ENCODE peak calls at places on chromosomes 13 and 19, in five cellular contexts. One of them, this sample, is unnamed.

GRCh38 chr13:35804901-35805300 is 326.3 kb downstream of the DCLK1 start:
- DNase-seq in lower leg skin: no peak
- DNase-seq in AG10803: no peak
- DNase-seq in vagina: no peak
- DNase-seq in dorsolateral prefrontal cortex: no peak
- DNase-seq in this sample: no peak

GRCh38 chr19:10115392-10116084 is 4.0 kb downstream of the P2RY11 start:
- DNase-seq in lower leg skin: no peak
- DNase-seq in AG10803: no peak
- DNase-seq in dorsolateral prefrontal cortex: no peak
- DNase-seq in vagina: peak
- DNase-seq in this sample: no peak

GRCh38 chr13:84121456-84121855 is 239.2 kb upstream of the SLITRK1 start:
- DNase-seq in vagina: no peak
- DNase-seq in lower leg skin: no peak
- DNase-seq in AG10803: peak
- DNase-seq in dorsolateral prefrontal cortex: no peak
- DNase-seq in this sample: no peak

GRCh38 chr13:36432106-36432544 is at the start of gene CCNA1:
- DNase-seq in AG10803: no peak
- DNase-seq in dorsolateral prefrontal cortex: peak
- DNase-seq in lower leg skin: no peak
- DNase-seq in vagina: no peak
- DNase-seq in this sample: no peak

GRCh38 chr13:44040754-44041100 is 161.0 kb downstream of the LACC1 start:
- DNase-seq in dorsolateral prefrontal cortex: no peak
- DNase-seq in AG10803: no peak
- DNase-seq in lower leg skin: no peak
- DNase-seq in vagina: no peak
- DNase-seq in this sample: no peak

GRCh38 chr19:49940482-49940791 is 11.1 kb upstream of the NUP62 start:
- DNase-seq in dorsolateral prefrontal cortex: no peak
- DNase-seq in AG10803: no peak
- DNase-seq in lower leg skin: no peak
- DNase-seq in vagina: no peak
- DNase-seq in this sample: no peak

GRCh38 chr13:97194473-97194872 is 27.7 kb upstream of the MBNL2 start:
- DNase-seq in AG10803: peak
- DNase-seq in vagina: no peak
- DNase-seq in dorsolateral prefrontal cortex: no peak
- DNase-seq in lower leg skin: no peak
- DNase-seq in this sample: no peak

GRCh38 chr13:109602356-109602755 is 184.0 kb downstream of the IRS2 start:
- DNase-seq in vagina: no peak
- DNase-seq in dorsolateral prefrontal cortex: no peak
- DNase-seq in lower leg skin: no peak
- DNase-seq in AG10803: no peak
- DNase-seq in this sample: no peak

GRCh38 chr19:9914001-9914314 is 22.4 kb downstream of the OLFM2 start:
- DNase-seq in dorsolateral prefrontal cortex: no peak
- DNase-seq in lower leg skin: no peak
- DNase-seq in AG10803: no peak
- DNase-seq in vagina: no peak
- DNase-seq in this sample: no peak

GRCh38 chr13:39296193-39296592 is 257.9 kb downstream of the NHLRC3 start:
- DNase-seq in AG10803: no peak
- DNase-seq in dorsolateral prefrontal cortex: no peak
- DNase-seq in vagina: no peak
- DNase-seq in lower leg skin: no peak
- DNase-seq in this sample: no peak

GRCh38 chr19:30228113-30228725 is 144.0 kb upstream of the ZNF536 start:
- DNase-seq in lower leg skin: no peak
- DNase-seq in dorsolateral prefrontal cortex: no peak
- DNase-seq in vagina: no peak
- DNase-seq in AG10803: no peak
- DNase-seq in this sample: no peak

GRCh38 chr19:29404951-29405727 is 120.7 kb upstream of the VSTM2B start:
- DNase-seq in dorsolateral prefrontal cortex: peak
- DNase-seq in AG10803: no peak
- DNase-seq in vagina: no peak
- DNase-seq in lower leg skin: no peak
- DNase-seq in this sample: no peak

GRCh38 chr19:7928741-7929701 is 3.1 kb upstream of the CTXN1 start:
- DNase-seq in vagina: no peak
- DNase-seq in lower leg skin: no peak
- DNase-seq in dorsolateral prefrontal cortex: no peak
- DNase-seq in AG10803: peak
- DNase-seq in this sample: no peak

GRCh38 chr19:48543121-48543710 is 8.8 kb upstream of the SULT2B1 start:
- DNase-seq in lower leg skin: peak
- DNase-seq in AG10803: peak
- DNase-seq in dorsolateral prefrontal cortex: no peak
- DNase-seq in vagina: no peak
- DNase-seq in this sample: no peak

GRCh38 chr13:30354481-30355404 is 47.4 kb upstream of the KATNAL1 start:
- DNase-seq in AG10803: no peak
- DNase-seq in dorsolateral prefrontal cortex: no peak
- DNase-seq in vagina: peak
- DNase-seq in lower leg skin: no peak
- DNase-seq in this sample: no peak

GRCh38 chr19:38362076-38362945 is 12.1 kb upstream of the PSMD8 start:
- DNase-seq in dorsolateral prefrontal cortex: no peak
- DNase-seq in lower leg skin: peak
- DNase-seq in AG10803: peak
- DNase-seq in vagina: no peak
- DNase-seq in this sample: peak

GRCh38 chr13:44243198-44243852 is 130.3 kb upstream of the SERP2 start:
- DNase-seq in lower leg skin: no peak
- DNase-seq in vagina: no peak
- DNase-seq in AG10803: peak
- DNase-seq in dorsolateral prefrontal cortex: peak
- DNase-seq in this sample: no peak

GRCh38 chr13:104321756-104322155 is 1255.5 kb upstream of the SLC10A2 start:
- DNase-seq in lower leg skin: no peak
- DNase-seq in vagina: no peak
- DNase-seq in AG10803: no peak
- DNase-seq in dorsolateral prefrontal cortex: no peak
- DNase-seq in this sample: no peak

GRCh38 chr13:87172166-87172825 is 498.9 kb upstream of the SLITRK5 start:
- DNase-seq in AG10803: no peak
- DNase-seq in vagina: no peak
- DNase-seq in lower leg skin: no peak
- DNase-seq in dorsolateral prefrontal cortex: no peak
- DNase-seq in this sample: no peak

GRCh38 chr19:30131246-30131645 is 189.2 kb downstream of the URI1 start:
- DNase-seq in AG10803: no peak
- DNase-seq in vagina: no peak
- DNase-seq in lower leg skin: no peak
- DNase-seq in dorsolateral prefrontal cortex: no peak
- DNase-seq in this sample: no peak

GRCh38 chr13:48844676-48845075 is 131.0 kb upstream of the FNDC3A start:
- DNase-seq in dorsolateral prefrontal cortex: no peak
- DNase-seq in AG10803: no peak
- DNase-seq in lower leg skin: no peak
- DNase-seq in vagina: no peak
- DNase-seq in this sample: no peak

DNA sequence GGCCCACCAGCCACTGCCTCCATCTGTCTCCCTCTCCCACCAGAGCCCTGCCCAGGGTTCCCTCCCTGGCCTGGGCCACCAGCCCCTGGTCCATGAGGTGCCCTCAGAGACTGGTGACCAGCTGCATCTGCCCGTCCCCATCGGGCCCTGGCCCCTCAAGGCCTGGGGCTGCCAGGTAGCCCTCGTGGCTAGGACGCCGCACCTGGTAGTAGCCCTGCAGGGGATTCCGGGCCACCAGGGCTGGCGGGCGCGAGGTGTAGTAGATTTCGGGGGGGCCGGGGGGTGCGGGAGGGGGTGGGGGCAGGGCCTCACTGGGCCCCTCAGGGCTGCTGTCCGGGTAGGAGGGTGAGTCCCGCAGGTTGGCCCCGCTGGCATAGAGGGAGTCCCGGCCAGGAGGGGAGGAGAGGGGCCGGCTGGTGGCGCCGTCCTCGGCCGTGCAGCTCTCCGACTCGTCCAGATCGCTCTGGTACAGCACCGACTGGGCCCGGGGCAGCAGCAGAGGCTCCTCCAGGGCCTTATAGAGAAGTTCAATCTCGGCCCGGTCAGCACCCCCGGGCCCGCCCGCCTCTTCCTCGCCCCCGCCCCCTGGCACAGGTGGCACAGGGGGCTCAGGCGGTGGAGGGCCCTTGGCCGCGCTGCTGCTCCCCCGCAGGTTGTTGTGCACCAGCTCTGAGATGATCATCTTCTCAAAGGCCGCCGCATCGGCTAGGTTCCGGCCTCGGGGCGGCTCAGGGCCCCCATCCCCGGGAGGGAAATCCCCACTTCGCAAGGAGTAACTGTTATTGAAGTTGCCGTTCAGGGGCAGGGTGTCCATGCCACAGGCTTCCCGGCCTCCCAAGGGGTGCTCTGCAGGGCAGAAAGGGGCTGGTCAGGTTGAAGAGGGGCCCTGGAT is 14.6 kb upstream of the ASF1B start:
- DNase-seq in AG10803: no peak
- DNase-seq in dorsolateral prefrontal cortex: no peak
- DNase-seq in vagina: no peak
- DNase-seq in lower leg skin: no peak
- DNase-seq in this sample: no peak
- H3K4me3 ChIP-seq in AG10803: no peak
- H3K4me3 ChIP-seq in dorsolateral prefrontal cortex: no peak
- H3K4me3 ChIP-seq in vagina: no peak
- H3K4me3 ChIP-seq in lower leg skin: no peak
- H3K4me3 ChIP-seq in this sample: no peak

GRCh38 chr19:51664131-51664530 is 17.5 kb upstream of the SIGLEC14 start:
- DNase-seq in dorsolateral prefrontal cortex: no peak
- DNase-seq in lower leg skin: no peak
- DNase-seq in vagina: no peak
- DNase-seq in AG10803: no peak
- DNase-seq in this sample: no peak
- TF ChIP-seq CTCF in dorsolateral prefrontal cortex: no peak
- TF ChIP-seq CTCF in lower leg skin: no peak
- TF ChIP-seq CTCF in vagina: no peak
- TF ChIP-seq CTCF in AG10803: no peak
- TF ChIP-seq CTCF in this sample: no peak

GRCh38 chr13:113724780-113725315 is 34.2 kb upstream of the TMEM255B start:
- DNase-seq in dorsolateral prefrontal cortex: peak
- DNase-seq in AG10803: peak
- DNase-seq in vagina: no peak
- DNase-seq in lower leg skin: peak
- DNase-seq in this sample: no peak
- H3K4me3 ChIP-seq in dorsolateral prefrontal cortex: peak
- H3K4me3 ChIP-seq in AG10803: peak
- H3K4me3 ChIP-seq in vagina: peak
- H3K4me3 ChIP-seq in lower leg skin: no peak
- H3K4me3 ChIP-seq in this sample: peak

DNA sequence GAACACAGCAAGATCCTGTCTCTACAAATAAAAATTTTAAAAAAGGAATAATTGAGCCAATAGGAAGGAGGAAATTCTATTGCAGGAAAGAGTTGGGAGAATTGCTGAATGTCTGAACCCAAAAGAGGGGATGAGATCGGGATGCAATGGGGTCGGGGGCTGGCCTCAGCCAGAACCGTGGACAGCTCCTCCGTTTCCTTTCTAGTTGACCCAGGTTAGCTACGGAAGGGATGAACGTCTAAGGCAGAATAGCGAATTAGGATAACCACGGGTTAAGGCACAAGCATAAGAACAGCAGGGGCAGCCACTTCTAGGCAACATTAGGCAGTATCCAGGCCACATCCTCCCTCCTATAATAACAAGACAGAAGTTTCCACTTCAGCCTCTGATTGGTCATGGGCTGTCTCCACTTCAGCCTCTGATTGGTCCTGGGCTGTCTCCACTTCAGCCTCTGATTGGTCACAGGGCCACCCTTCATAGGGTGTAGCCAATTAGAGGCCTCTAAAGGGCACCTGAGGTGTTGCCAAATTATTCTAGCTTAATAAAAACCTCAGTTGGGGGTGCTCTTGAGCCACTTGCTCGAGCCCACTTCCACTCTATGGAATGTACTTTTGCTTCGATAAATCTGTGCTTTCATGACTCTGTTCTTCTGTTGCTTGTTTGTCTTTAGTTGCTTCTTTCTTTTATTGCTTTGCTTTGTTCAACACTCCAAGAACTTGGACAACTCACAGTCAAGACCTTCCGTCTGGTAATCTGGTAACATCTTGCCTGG is 24.9 kb upstream of the TPM4 start:
- DNase-seq in lower leg skin: no peak
- DNase-seq in dorsolateral prefrontal cortex: no peak
- DNase-seq in AG10803: no peak
- DNase-seq in vagina: no peak
- DNase-seq in this sample: no peak
- TF ChIP-seq CTCF in lower leg skin: no peak
- TF ChIP-seq CTCF in dorsolateral prefrontal cortex: peak
- TF ChIP-seq CTCF in AG10803: no peak
- TF ChIP-seq CTCF in vagina: no peak
- TF ChIP-seq CTCF in this sample: peak

GRCh38 chr13:71525004-71525403 is 342.0 kb downstream of the DACH1 start:
- DNase-seq in lower leg skin: no peak
- DNase-seq in dorsolateral prefrontal cortex: no peak
- DNase-seq in AG10803: no peak
- DNase-seq in vagina: no peak
- DNase-seq in this sample: no peak
- H3K4me3 ChIP-seq in lower leg skin: no peak
- H3K4me3 ChIP-seq in dorsolateral prefrontal cortex: no peak
- H3K4me3 ChIP-seq in AG10803: no peak
- H3K4me3 ChIP-seq in vagina: no peak
- H3K4me3 ChIP-seq in this sample: no peak

GRCh38 chr19:47130589-47131168 is at the start of gene SAE1:
- DNase-seq in AG10803: peak
- DNase-seq in lower leg skin: peak
- DNase-seq in dorsolateral prefrontal cortex: peak
- DNase-seq in vagina: peak
- DNase-seq in this sample: peak
- TF ChIP-seq CTCF in AG10803: peak
- TF ChIP-seq CTCF in lower leg skin: no peak
- TF ChIP-seq CTCF in dorsolateral prefrontal cortex: peak
- TF ChIP-seq CTCF in vagina: peak
- TF ChIP-seq CTCF in this sample: peak

GRCh38 chr19:13984186-13984585 is 21.9 kb downstream of the RFX1 start:
- DNase-seq in vagina: no peak
- DNase-seq in dorsolateral prefrontal cortex: no peak
- DNase-seq in lower leg skin: no peak
- DNase-seq in AG10803: no peak
- DNase-seq in this sample: no peak

GRCh38 chr19:13985771-13986347 is 20.3 kb downstream of the RFX1 start:
- DNase-seq in lower leg skin: no peak
- DNase-seq in AG10803: no peak
- DNase-seq in dorsolateral prefrontal cortex: no peak
- DNase-seq in vagina: no peak
- DNase-seq in this sample: no peak

GRCh38 chr19:13984875-13985741 is 21.0 kb downstream of the RFX1 start:
- DNase-seq in vagina: no peak
- DNase-seq in lower leg skin: no peak
- DNase-seq in AG10803: no peak
- DNase-seq in dorsolateral prefrontal cortex: no peak
- DNase-seq in this sample: no peak

GRCh38 chr19:13987101-13987890 is 18.8 kb downstream of the RFX1 start:
- DNase-seq in vagina: no peak
- DNase-seq in AG10803: no peak
- DNase-seq in lower leg skin: no peak
- DNase-seq in dorsolateral prefrontal cortex: no peak
- DNase-seq in this sample: no peak

GRCh38 chr19:13986348-13986904 is 19.7 kb downstream of the RFX1 start:
- DNase-seq in AG10803: peak
- DNase-seq in vagina: no peak
- DNase-seq in dorsolateral prefrontal cortex: peak
- DNase-seq in lower leg skin: peak
- DNase-seq in this sample: peak
- H3K4me3 ChIP-seq in AG10803: peak
- H3K4me3 ChIP-seq in vagina: no peak
- H3K4me3 ChIP-seq in dorsolateral prefrontal cortex: no peak
- H3K4me3 ChIP-seq in lower leg skin: no peak
- H3K4me3 ChIP-seq in this sample: no peak

GRCh38 chr19:11323601-11324078 is 15.8 kb downstream of the RAB3D start:
- DNase-seq in vagina: no peak
- DNase-seq in AG10803: no peak
- DNase-seq in lower leg skin: no peak
- DNase-seq in dorsolateral prefrontal cortex: no peak
- DNase-seq in this sample: no peak
- TF ChIP-seq CTCF in vagina: no peak
- TF ChIP-seq CTCF in AG10803: no peak
- TF ChIP-seq CTCF in lower leg skin: no peak
- TF ChIP-seq CTCF in dorsolateral prefrontal cortex: no peak
- TF ChIP-seq CTCF in this sample: no peak

This sample was measured in esophagus muscularis mucosa.